ENCODE peak calls at places on chromosomes 4 and X, in ten cellular contexts. K is non-pigmented ciliary epithelial cell; R is myocyte; C is right atrium auricular region; H is GM13976; Q is T-helper 1 cell; L is NCI-H1417 treated with DMSO at 0.1 percent for 48 hours; T is IMR-90; Y is stimulated activated CD4-positive, alpha-beta T cell treated with anti-CD3 and anti-CD28 coated beads, Interleukin-12 subunit alpha, Interleukin-12 subunit beta, amount 100 ng/mL, for 48 hours; M is T-helper 2 cell. J is an unnamed sample.

GRCh38 chr4:90841676-90842075 is 714.5 kb downstream of the CCSER1 start:
- DNase-seq in Y (no peak), R (peak), M (no peak), L (no peak), Q (no peak), H (no peak), C (no peak), K (no peak), T (no peak), J (no peak)

GRCh38 chrX:105869676-105870075 is 47.3 kb downstream of the NRK start:
- DNase-seq in R (no peak), M (no peak), Y (no peak), Q (no peak), H (no peak), C (no peak), K (no peak), L (no peak), T (peak), J (no peak)

GRCh38 chr4:109588176-109588575 is 28.1 kb downstream of the MCUB start:
- DNase-seq in H (peak), Q (no peak), K (no peak), T (no peak), R (no peak), L (no peak), Y (peak), M (no peak), C (no peak), J (no peak)

GRCh38 chr4:114087596-114088230 is 108.3 kb upstream of the ARSJ start:
- DNase-seq in M (no peak), K (peak), H (no peak), Y (no peak), R (peak), T (peak), Q (no peak), C (no peak), L (no peak), J (peak)

GRCh38 chr4:86058621-86059020 is 301.2 kb downstream of the MAPK10 start:
- DNase-seq in R (peak), L (no peak), Q (no peak), M (no peak), K (no peak), Y (no peak), T (no peak), H (no peak), C (no peak), J (no peak)

GRCh38 chr4:26320159-26320452 is 708 bp upstream of the RBPJ start:
- DNase-seq in Y (no peak), L (no peak), R (peak), Q (no peak), K (no peak), H (peak), C (no peak), M (no peak), T (peak), J (no peak)

GRCh38 chrX:49838374-49838773 is 9.3 kb downstream of the PAGE4 start:
- DNase-seq in C (no peak), K (peak), Q (no peak), Y (no peak), M (no peak), R (peak), H (peak), L (no peak), T (peak), J (no peak)

GRCh38 chr4:109155682-109156243 is 146.7 kb downstream of the COL25A1 start:
- DNase-seq in R (no peak), M (no peak), L (no peak), C (no peak), Y (no peak), Q (no peak), K (no peak), H (no peak), T (no peak), J (no peak)

GRCh38 chr4:10656988-10657387 is 27.6 kb downstream of the CLNK start:
- DNase-seq in R (no peak), T (peak), H (no peak), L (no peak), M (no peak), K (no peak), Q (no peak), Y (no peak), C (no peak), J (no peak)